ENCODE peak calls at places on chromosome X, in nine cellular contexts. I, L, Y, M, W, V, D, K and E are unnamed samples.

GRCh38 chrX:81174286-81174685 is 27.4 kb downstream of the HMGN5 start:
- DNase-seq in Y (peak), V (no peak), L (peak), M (no peak), W (no peak), D (no peak), I (no peak), K (no peak), E (no peak)

GRCh38 chrX:118459494-118459893 is 36.1 kb upstream of the DOCK11 start:
- DNase-seq in I (peak), V (no peak), Y (peak), W (no peak), D (no peak), M (peak), K (no peak), L (peak), E (no peak)

GRCh38 chrX:16869393-16870094 is 618 bp downstream of the RBBP7 start:
- DNase-seq in I (peak), D (peak), K (peak), V (peak), Y (peak), M (peak), L (no peak), W (no peak), E (peak)

GRCh38 chrX:154458954-154459829 is 1.1 kb downstream of the PLXNA3 start:
- DNase-seq in Y (no peak), M (no peak), I (no peak), K (no peak), W (no peak), D (peak), V (no peak), L (no peak), E (no peak)

GRCh38 chrX:65598559-65599147 is 64.1 kb upstream of the LAS1L start:
- DNase-seq in V (no peak), Y (no peak), M (no peak), K (no peak), W (no peak), L (no peak), D (no peak), I (no peak), E (no peak)

GRCh38 chrX:72025236-72025770 is 106.4 kb downstream of the RTL5 start:
- DNase-seq in K (no peak), L (no peak), I (no peak), D (no peak), V (no peak), W (no peak), M (no peak), Y (no peak), E (no peak)

GRCh38 chrX:24494544-24495113 is 29.5 kb downstream of the PDK3 start:
- DNase-seq in Y (no peak), K (no peak), W (no peak), L (no peak), D (no peak), I (no peak), M (no peak), V (no peak), E (no peak)

GRCh38 chrX:72569786-72570185 is 2.9 kb downstream of the HDAC8 start:
- DNase-seq in K (no peak), Y (no peak), W (no peak), V (no peak), D (no peak), L (no peak), I (no peak), M (no peak), E (no peak)

GRCh38 chrX:30060718-30061117 is 154.6 kb upstream of the MAGEB2 start:
- DNase-seq in Y (no peak), W (no peak), L (peak), D (no peak), I (peak), V (no peak), M (no peak), K (peak), E (peak)

GRCh38 chrX:15336023-15336413 is 695 bp upstream of the PIGA start:
- DNase-seq in I (peak), Y (peak), W (peak), K (peak), M (peak), V (no peak), D (no peak), L (no peak), E (no peak)

GRCh38 chrX:122238801-122239200 is 945.3 kb upstream of the GRIA3 start:
- DNase-seq in L (no peak), Y (no peak), I (no peak), V (no peak), D (no peak), K (no peak), W (no peak), M (no peak), E (no peak)

GRCh38 chrX:154030266-154030665 is 10.6 kb upstream of the IRAK1 start:
- DNase-seq in M (no peak), W (no peak), D (no peak), K (no peak), L (peak), Y (no peak), I (no peak), V (peak), E (no peak)

GRCh38 chrX:45712067-45712466 is 511.4 kb upstream of the DIPK2B start:
- DNase-seq in D (no peak), M (no peak), V (no peak), I (no peak), K (no peak), Y (no peak), W (no peak), L (no peak), E (no peak)

GRCh38 chrX:10085223-10085622 is 71.6 kb upstream of the CLCN4 start:
- DNase-seq in W (no peak), V (no peak), I (no peak), K (no peak), D (no peak), Y (no peak), M (no peak), L (no peak), E (no peak)

GRCh38 chrX:17656556-17656955 is 80.7 kb upstream of the SCML1 start:
- DNase-seq in W (no peak), I (no peak), K (no peak), L (no peak), V (no peak), Y (no peak), M (no peak), D (no peak), E (no peak)

GRCh38 chrX:82589410-82589809 is 918.7 kb upstream of the POU3F4 start:
- DNase-seq in M (no peak), L (no peak), V (no peak), W (no peak), K (no peak), I (no peak), Y (no peak), D (no peak), E (no peak)

GRCh38 chrX:39883664-39884063 is 214.1 kb downstream of the BCOR start:
- DNase-seq in L (no peak), Y (no peak), W (no peak), I (no peak), D (no peak), V (no peak), M (no peak), K (no peak), E (no peak)

GRCh38 chrX:70481424-70481823 is 36.8 kb downstream of the DLG3 start:
- DNase-seq in D (no peak), Y (no peak), W (no peak), V (no peak), K (no peak), I (no peak), M (no peak), L (no peak), E (no peak)